ENCODE peak calls at places on chromosome 13, in seven cellular contexts. One of them, this sample, is unnamed.

GRCh38 chr13:78238911-78239310 is 320.3 kb upstream of the EDNRB start:
- DNase-seq in EL: no peak
- DNase-seq in nucleus accumbens: no peak
- DNase-seq in fibroblast of lung: peak
- DNase-seq in NB4: peak
- DNase-seq in KBM-7: no peak
- DNase-seq in activated CD8-positive, alpha-beta memory T cell treated with anti-CD3 and anti-CD28 coated beads, Interleukin-2, amount 50 U/mL, for 4 hours: no peak
- DNase-seq in this sample: peak

GRCh38 chr13:30600470-30600869 is 17.2 kb upstream of the USPL1 start:
- DNase-seq in EL: no peak
- DNase-seq in nucleus accumbens: no peak
- DNase-seq in fibroblast of lung: no peak
- DNase-seq in NB4: peak
- DNase-seq in KBM-7: no peak
- DNase-seq in activated CD8-positive, alpha-beta memory T cell treated with anti-CD3 and anti-CD28 coated beads, Interleukin-2, amount 50 U/mL, for 4 hours: no peak
- DNase-seq in this sample: no peak

GRCh38 chr13:57630661-57631606 is 610 bp upstream of the PCDH17 start:
- DNase-seq in EL: no peak
- DNase-seq in nucleus accumbens: peak
- DNase-seq in fibroblast of lung: peak
- DNase-seq in NB4: no peak
- DNase-seq in KBM-7: no peak
- DNase-seq in activated CD8-positive, alpha-beta memory T cell treated with anti-CD3 and anti-CD28 coated beads, Interleukin-2, amount 50 U/mL, for 4 hours: no peak
- DNase-seq in this sample: peak

GRCh38 chr13:98541701-98542203 is 35.2 kb downstream of the STK24 start:
- DNase-seq in EL: peak
- DNase-seq in nucleus accumbens: no peak
- DNase-seq in fibroblast of lung: no peak
- DNase-seq in NB4: no peak
- DNase-seq in KBM-7: peak
- DNase-seq in activated CD8-positive, alpha-beta memory T cell treated with anti-CD3 and anti-CD28 coated beads, Interleukin-2, amount 50 U/mL, for 4 hours: no peak
- DNase-seq in this sample: no peak

GRCh38 chr13:33639640-33640080 is 178.3 kb upstream of the RFC3 start:
- DNase-seq in EL: peak
- DNase-seq in nucleus accumbens: no peak
- DNase-seq in fibroblast of lung: no peak
- DNase-seq in NB4: no peak
- DNase-seq in KBM-7: no peak
- DNase-seq in activated CD8-positive, alpha-beta memory T cell treated with anti-CD3 and anti-CD28 coated beads, Interleukin-2, amount 50 U/mL, for 4 hours: no peak
- DNase-seq in this sample: peak

GRCh38 chr13:31918707-31919106 is 112.9 kb upstream of the FRY start:
- DNase-seq in EL: no peak
- DNase-seq in nucleus accumbens: no peak
- DNase-seq in fibroblast of lung: no peak
- DNase-seq in NB4: no peak
- DNase-seq in KBM-7: no peak
- DNase-seq in activated CD8-positive, alpha-beta memory T cell treated with anti-CD3 and anti-CD28 coated beads, Interleukin-2, amount 50 U/mL, for 4 hours: no peak
- DNase-seq in this sample: no peak

GRCh38 chr13:44058586-44059238 is 179.0 kb downstream of the LACC1 start:
- DNase-seq in EL: no peak
- DNase-seq in nucleus accumbens: no peak
- DNase-seq in fibroblast of lung: peak
- DNase-seq in NB4: no peak
- DNase-seq in KBM-7: no peak
- DNase-seq in activated CD8-positive, alpha-beta memory T cell treated with anti-CD3 and anti-CD28 coated beads, Interleukin-2, amount 50 U/mL, for 4 hours: no peak
- DNase-seq in this sample: no peak

GRCh38 chr13:99614465-99614885 is 113.2 kb downstream of the TM9SF2 start:
- DNase-seq in EL: peak
- DNase-seq in nucleus accumbens: no peak
- DNase-seq in fibroblast of lung: no peak
- DNase-seq in NB4: peak
- DNase-seq in KBM-7: peak
- DNase-seq in activated CD8-positive, alpha-beta memory T cell treated with anti-CD3 and anti-CD28 coated beads, Interleukin-2, amount 50 U/mL, for 4 hours: peak
- DNase-seq in this sample: no peak

This sample was measured in PC-3.